ENCODE peak calls at places on chromosomes 13 and 19, in five cellular contexts. W, O, D, X and S are unnamed samples.

GRCh38 chr19:3945838-3946237 is 13.0 kb downstream of the NMRK2 start:
- DNase-seq in W (no peak), O (no peak), D (no peak), X (no peak), S (no peak)

GRCh38 chr13:41467546-41467945 is 10.2 kb downstream of the RGCC start:
- DNase-seq in W (no peak), O (no peak), D (no peak), X (no peak), S (no peak)

GRCh38 chr19:12788682-12789097 is 2.6 kb upstream of the JUNB start:
- DNase-seq in W (no peak), O (no peak), D (peak), X (peak), S (no peak)

GRCh38 chr13:52067237-52067636 is 42.7 kb downstream of the UTP14C start:
- DNase-seq in W (no peak), O (no peak), D (peak), X (no peak), S (no peak)

GRCh38 chr13:72570019-72570418 is 157.4 kb downstream of the MZT1 start:
- DNase-seq in W (no peak), O (no peak), D (no peak), X (no peak), S (no peak)

GRCh38 chr19:4554717-4555116 is 4.8 kb downstream of the SEMA6B start:
- DNase-seq in W (no peak), O (no peak), D (no peak), X (no peak), S (no peak)

GRCh38 chr19:4506449-4507149 is 11.7 kb downstream of the PLIN4 start:
- DNase-seq in W (no peak), O (no peak), D (no peak), X (no peak), S (no peak)

GRCh38 chr13:22698477-22698876 is 482.3 kb upstream of the SGCG start:
- DNase-seq in W (no peak), O (no peak), D (no peak), X (no peak), S (no peak)

GRCh38 chr19:30017172-30017571 is 75.1 kb downstream of the URI1 start:
- DNase-seq in W (no peak), O (no peak), D (no peak), X (peak), S (no peak)

GRCh38 chr13:30466841-30467252 is 1.1 kb upstream of the HMGB1 start:
- DNase-seq in W (no peak), O (no peak), D (no peak), X (no peak), S (peak)

GRCh38 chr19:47476438-47476972 is 4.8 kb upstream of the SLC8A2 start:
- DNase-seq in W (no peak), O (no peak), D (no peak), X (no peak), S (no peak)

GRCh38 chr13:113474179-113474578 is 16.3 kb downstream of the DCUN1D2 start:
- DNase-seq in W (no peak), O (no peak), D (no peak), X (no peak), S (no peak)

GRCh38 chr13:34321986-34322385 is 504.0 kb downstream of the RFC3 start:
- DNase-seq in W (no peak), O (no peak), D (no peak), X (no peak), S (no peak)

GRCh38 chr13:91347996-91348905 is 764 bp downstream of the MIR17HG start:
- DNase-seq in W (no peak), O (no peak), D (no peak), X (no peak), S (peak)

GRCh38 chr19:38917921-38918491 is 6.0 kb upstream of the CCER2 start:
- DNase-seq in W (no peak), O (no peak), D (peak), X (no peak), S (no peak)

GRCh38 chr19:38915329-38916321 is 3.6 kb upstream of the CCER2 start:
- DNase-seq in W (no peak), O (no peak), D (no peak), X (no peak), S (no peak)

GRCh38 chr19:38918526-38918925 is 6.5 kb upstream of the CCER2 start:
- DNase-seq in W (no peak), O (no peak), D (no peak), X (no peak), S (no peak)

GRCh38 chr19:38919837-38920528 is 8.0 kb upstream of the CCER2 start:
- DNase-seq in W (no peak), O (no peak), D (no peak), X (no peak), S (no peak)

GRCh38 chr19:38917516-38917915 is 5.5 kb upstream of the CCER2 start:
- DNase-seq in W (no peak), O (no peak), D (no peak), X (no peak), S (no peak)
- TF ChIP-seq SUZ12 in W (no peak), O (no peak), D (no peak), X (no peak), S (no peak)

DNA sequence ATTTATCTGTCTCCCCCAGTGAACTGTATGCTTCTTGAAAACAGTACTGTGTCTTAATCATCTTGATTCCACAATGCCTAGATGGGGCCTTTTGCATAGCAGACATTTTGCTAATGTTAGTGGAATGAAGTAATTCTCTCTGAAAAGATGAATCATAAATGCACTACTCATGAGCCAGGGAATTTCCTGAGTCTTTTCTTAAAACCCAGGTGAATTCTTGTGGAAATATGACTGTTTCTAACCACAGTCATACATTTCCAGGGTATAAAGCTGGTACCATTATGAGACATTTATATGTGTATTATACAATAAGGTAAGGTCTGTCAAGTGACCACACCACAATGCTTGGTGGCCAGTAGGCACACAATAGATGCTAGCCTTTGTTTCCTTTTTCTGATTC is 5.5 kb upstream of the KCTD4 start:
- DNase-seq in W (no peak), O (no peak), D (no peak), X (peak), S (no peak)
- TF ChIP-seq SUZ12 in W (no peak), O (no peak), D (no peak), X (no peak), S (no peak)

GRCh38 chr19:2806736-2807378 is 12.8 kb upstream of the ZNF554 start:
- DNase-seq in W (no peak), O (no peak), D (no peak), X (no peak), S (no peak)
- TF ChIP-seq SUZ12 in W (no peak), O (no peak), D (no peak), X (no peak), S (no peak)

GRCh38 chr13:35855531-35856019 is 275.6 kb downstream of the DCLK1 start:
- DNase-seq in W (peak), O (peak), D (no peak), X (no peak), S (peak)
- TF ChIP-seq SUZ12 in W (no peak), O (no peak), D (no peak), X (no peak), S (no peak)

GRCh38 chr19:40549007-40549708 is 27.5 kb upstream of the SHKBP1 start:
- DNase-seq in W (peak), O (peak), D (peak), X (no peak), S (peak)
- TF ChIP-seq SUZ12 in W (no peak), O (no peak), D (no peak), X (no peak), S (no peak)